ENCODE peak calls at places on chromosomes 2 and 18, in six cellular contexts. One of them, this sample, is unnamed.
A peak's percentile ranks its signal among the peaks of the same experiment; 100 is the strongest.

GRCh38 chr18:54983041-54983686 is 23.9 kb upstream of the CCDC68 start:
- DNase-seq in endothelial cell of umbilical vein: peak; percentile 59
- DNase-seq in NB4: peak; percentile 64
- DNase-seq in GM12878: no peak
- DNase-seq in A549: peak; percentile 31
- DNase-seq in HepG2: peak; percentile 44
- DNase-seq in this sample: peak; percentile 47

GRCh38 chr2:97748397-97748796 is 35.0 kb downstream of the ZAP70 start:
- DNase-seq in endothelial cell of umbilical vein: no peak
- DNase-seq in NB4: peak; percentile 95
- DNase-seq in GM12878: no peak
- DNase-seq in A549: peak; percentile 15
- DNase-seq in HepG2: peak; percentile 67
- DNase-seq in this sample: peak; percentile 67

GRCh38 chr2:15614545-15615309 is 23.1 kb downstream of the DDX1 start:
- DNase-seq in endothelial cell of umbilical vein: no peak
- DNase-seq in NB4: no peak
- DNase-seq in GM12878: no peak
- DNase-seq in A549: no peak
- DNase-seq in HepG2: no peak
- DNase-seq in this sample: no peak

GRCh38 chr2:10709290-10709939 is 12.0 kb upstream of the ATP6V1C2 start:
- DNase-seq in endothelial cell of umbilical vein: peak; percentile 38
- DNase-seq in NB4: no peak
- DNase-seq in GM12878: no peak
- DNase-seq in A549: peak; percentile 47
- DNase-seq in HepG2: peak; percentile 51
- DNase-seq in this sample: peak; percentile 22

GRCh38 chr2:112162341-112162740 is 24.2 kb downstream of the FBLN7 start:
- DNase-seq in endothelial cell of umbilical vein: no peak
- DNase-seq in NB4: no peak
- DNase-seq in GM12878: no peak
- DNase-seq in A549: no peak
- DNase-seq in HepG2: no peak
- DNase-seq in this sample: no peak

GRCh38 chr2:144339048-144339447 is 180.9 kb downstream of the ZEB2 start:
- DNase-seq in endothelial cell of umbilical vein: no peak
- DNase-seq in NB4: no peak
- DNase-seq in GM12878: no peak
- DNase-seq in A549: no peak
- DNase-seq in HepG2: no peak
- DNase-seq in this sample: no peak

GRCh38 chr2:207142461-207142860 is 23.3 kb downstream of the KLF7 start:
- DNase-seq in endothelial cell of umbilical vein: no peak
- DNase-seq in NB4: peak; percentile 82
- DNase-seq in GM12878: no peak
- DNase-seq in A549: no peak
- DNase-seq in HepG2: no peak
- DNase-seq in this sample: no peak

GRCh38 chr2:207149253-207150213 is 16.2 kb downstream of the KLF7 start:
- DNase-seq in endothelial cell of umbilical vein: peak; percentile 44
- DNase-seq in NB4: peak; percentile 34
- DNase-seq in GM12878: no peak
- DNase-seq in A549: no peak
- DNase-seq in HepG2: no peak
- DNase-seq in this sample: no peak

GRCh38 chr2:37802899-37803379 is 122.1 kb upstream of the RMDN2 start:
- DNase-seq in endothelial cell of umbilical vein: peak; percentile 51
- DNase-seq in NB4: no peak
- DNase-seq in GM12878: no peak
- DNase-seq in A549: peak; percentile 71
- DNase-seq in HepG2: no peak
- DNase-seq in this sample: no peak

GRCh38 chr18:70296289-70296688 is 7.4 kb downstream of the SOCS6 start:
- DNase-seq in endothelial cell of umbilical vein: peak; percentile 50
- DNase-seq in NB4: no peak
- DNase-seq in GM12878: no peak
- DNase-seq in A549: peak; percentile 36
- DNase-seq in HepG2: peak; percentile 89
- DNase-seq in this sample: peak; percentile 10

GRCh38 chr2:137287934-137288639 is 522.7 kb downstream of the THSD7B start:
- DNase-seq in endothelial cell of umbilical vein: no peak
- DNase-seq in NB4: no peak
- DNase-seq in GM12878: peak; percentile 30
- DNase-seq in A549: no peak
- DNase-seq in HepG2: no peak
- DNase-seq in this sample: no peak

GRCh38 chr2:208006833-208007232 is 18.5 kb downstream of the PLEKHM3 start:
- DNase-seq in endothelial cell of umbilical vein: no peak
- DNase-seq in NB4: peak; percentile 27
- DNase-seq in GM12878: no peak
- DNase-seq in A549: no peak
- DNase-seq in HepG2: no peak
- DNase-seq in this sample: no peak

GRCh38 chr2:180573951-180574350 is 406.5 kb upstream of the UBE2E3 start:
- DNase-seq in endothelial cell of umbilical vein: no peak
- DNase-seq in NB4: no peak
- DNase-seq in GM12878: no peak
- DNase-seq in A549: no peak
- DNase-seq in HepG2: no peak
- DNase-seq in this sample: no peak

GRCh38 chr2:1990724-1991123 is 246.4 kb upstream of the PXDN start:
- DNase-seq in endothelial cell of umbilical vein: no peak
- DNase-seq in NB4: no peak
- DNase-seq in GM12878: no peak
- DNase-seq in A549: no peak
- DNase-seq in HepG2: no peak
- DNase-seq in this sample: no peak

GRCh38 chr2:180494286-180494685 is 486.1 kb upstream of the UBE2E3 start:
- DNase-seq in endothelial cell of umbilical vein: no peak
- DNase-seq in NB4: no peak
- DNase-seq in GM12878: no peak
- DNase-seq in A549: no peak
- DNase-seq in HepG2: no peak
- DNase-seq in this sample: no peak

GRCh38 chr2:167294031-167294774 is 405.9 kb downstream of the XIRP2 start:
- DNase-seq in endothelial cell of umbilical vein: peak; percentile 5
- DNase-seq in NB4: no peak
- DNase-seq in GM12878: no peak
- DNase-seq in A549: no peak
- DNase-seq in HepG2: no peak
- DNase-seq in this sample: no peak

GRCh38 chr2:156852210-156852609 is 405.3 kb upstream of the GALNT5 start:
- DNase-seq in endothelial cell of umbilical vein: no peak
- DNase-seq in NB4: no peak
- DNase-seq in GM12878: no peak
- DNase-seq in A549: no peak
- DNase-seq in HepG2: no peak
- DNase-seq in this sample: no peak

GRCh38 chr2:177467646-177468045 is 75.1 kb downstream of the AGPS start:
- DNase-seq in endothelial cell of umbilical vein: peak; percentile 53
- DNase-seq in NB4: peak; percentile 11
- DNase-seq in GM12878: no peak
- DNase-seq in A549: no peak
- DNase-seq in HepG2: no peak
- DNase-seq in this sample: no peak

GRCh38 chr2:127664065-127664894 is 11.1 kb downstream of the LIMS2 start:
- DNase-seq in endothelial cell of umbilical vein: peak; percentile 50
- DNase-seq in NB4: no peak
- DNase-seq in GM12878: no peak
- DNase-seq in A549: no peak
- DNase-seq in HepG2: no peak
- DNase-seq in this sample: no peak

GRCh38 chr18:79915161-79916127 is 36.0 kb downstream of the SLC66A2 start:
- DNase-seq in endothelial cell of umbilical vein: no peak
- DNase-seq in NB4: no peak
- DNase-seq in GM12878: no peak
- DNase-seq in A549: no peak
- DNase-seq in HepG2: no peak
- DNase-seq in this sample: no peak

GRCh38 chr2:71748227-71748626 is 294.9 kb downstream of the DYSF start:
- DNase-seq in endothelial cell of umbilical vein: peak; percentile 12
- DNase-seq in NB4: no peak
- DNase-seq in GM12878: no peak
- DNase-seq in A549: no peak
- DNase-seq in HepG2: no peak
- DNase-seq in this sample: peak; percentile 87

GRCh38 chr2:12044857-12045256 is 298.4 kb downstream of the LPIN1 start:
- DNase-seq in endothelial cell of umbilical vein: no peak
- DNase-seq in NB4: peak; percentile 48
- DNase-seq in GM12878: peak; percentile 83
- DNase-seq in A549: no peak
- DNase-seq in HepG2: no peak
- DNase-seq in this sample: no peak

DNA sequence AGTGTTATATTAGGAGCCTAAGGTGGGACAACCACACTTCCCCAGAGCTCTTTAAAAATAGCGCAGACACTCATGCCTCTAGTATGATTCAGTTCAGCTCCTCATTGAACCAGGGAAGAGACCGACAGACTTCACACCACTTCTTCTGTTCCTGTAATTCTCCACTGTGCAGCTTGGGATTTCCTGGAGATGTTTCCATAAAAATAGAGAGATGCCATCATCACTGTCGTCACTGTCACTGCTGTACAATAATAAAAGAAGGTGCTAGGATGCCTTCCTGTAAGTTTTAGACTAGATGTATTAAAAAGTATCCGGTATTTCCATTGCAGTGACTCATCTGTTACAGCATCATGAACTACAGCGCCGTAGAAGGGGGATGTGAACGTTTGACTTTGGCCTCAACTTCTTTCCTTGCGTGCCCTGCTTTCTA is 110.9 kb downstream of the FAM210A start:
- DNase-seq in endothelial cell of umbilical vein: no peak
- DNase-seq in NB4: no peak
- DNase-seq in GM12878: no peak
- DNase-seq in A549: no peak
- DNase-seq in HepG2: no peak
- DNase-seq in this sample: no peak
- TF ChIP-seq MYC in endothelial cell of umbilical vein: no peak
- TF ChIP-seq MYC in NB4: no peak
- TF ChIP-seq MYC in GM12878: no peak
- TF ChIP-seq MYC in A549: no peak
- TF ChIP-seq MYC in HepG2: no peak
- TF ChIP-seq MYC in this sample: no peak

GRCh38 chr2:237130562-237131421 is 45.1 kb downstream of the COPS8 start:
- DNase-seq in endothelial cell of umbilical vein: no peak
- DNase-seq in NB4: no peak
- DNase-seq in GM12878: no peak
- DNase-seq in A549: no peak
- DNase-seq in HepG2: no peak
- DNase-seq in this sample: no peak

GRCh38 chr2:237134321-237134720 is 48.6 kb downstream of the COPS8 start:
- DNase-seq in endothelial cell of umbilical vein: no peak
- DNase-seq in NB4: no peak
- DNase-seq in GM12878: no peak
- DNase-seq in A549: no peak
- DNase-seq in HepG2: no peak
- DNase-seq in this sample: no peak

GRCh38 chr2:237131749-237132148 is 46.1 kb downstream of the COPS8 start:
- DNase-seq in endothelial cell of umbilical vein: no peak
- DNase-seq in NB4: no peak
- DNase-seq in GM12878: no peak
- DNase-seq in A549: no peak
- DNase-seq in HepG2: no peak
- DNase-seq in this sample: no peak

GRCh38 chr2:237134831-237135230 is 49.1 kb downstream of the COPS8 start:
- DNase-seq in endothelial cell of umbilical vein: no peak
- DNase-seq in NB4: no peak
- DNase-seq in GM12878: no peak
- DNase-seq in A549: no peak
- DNase-seq in HepG2: no peak
- DNase-seq in this sample: no peak

DNA sequence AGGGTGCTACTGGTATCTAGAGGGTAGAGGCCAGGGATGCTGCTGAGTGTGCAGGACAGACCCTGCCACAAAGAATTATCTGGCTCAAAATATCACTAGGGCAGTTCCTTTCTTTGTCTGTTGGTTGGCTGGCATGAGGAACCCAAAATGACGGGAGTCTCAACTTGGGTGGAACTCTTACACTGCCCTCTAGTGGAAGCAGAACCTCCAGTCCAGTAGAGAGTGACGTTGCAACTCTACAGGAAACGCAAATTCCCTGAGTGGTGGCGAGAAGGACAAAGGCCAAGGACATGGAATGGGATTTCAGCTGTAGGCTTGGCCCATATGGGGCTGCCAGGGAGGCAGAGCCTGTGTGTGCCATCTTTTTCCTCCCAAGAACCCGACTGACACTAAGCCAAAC is 47.1 kb downstream of the COPS8 start:
- DNase-seq in endothelial cell of umbilical vein: no peak
- DNase-seq in NB4: peak; percentile 44
- DNase-seq in GM12878: no peak
- DNase-seq in A549: peak; percentile 15
- DNase-seq in HepG2: peak; percentile 65
- DNase-seq in this sample: peak; percentile 16
- TF ChIP-seq MYC in endothelial cell of umbilical vein: no peak
- TF ChIP-seq MYC in NB4: no peak
- TF ChIP-seq MYC in GM12878: no peak
- TF ChIP-seq MYC in A549: no peak
- TF ChIP-seq MYC in HepG2: no peak
- TF ChIP-seq MYC in this sample: no peak

DNA sequence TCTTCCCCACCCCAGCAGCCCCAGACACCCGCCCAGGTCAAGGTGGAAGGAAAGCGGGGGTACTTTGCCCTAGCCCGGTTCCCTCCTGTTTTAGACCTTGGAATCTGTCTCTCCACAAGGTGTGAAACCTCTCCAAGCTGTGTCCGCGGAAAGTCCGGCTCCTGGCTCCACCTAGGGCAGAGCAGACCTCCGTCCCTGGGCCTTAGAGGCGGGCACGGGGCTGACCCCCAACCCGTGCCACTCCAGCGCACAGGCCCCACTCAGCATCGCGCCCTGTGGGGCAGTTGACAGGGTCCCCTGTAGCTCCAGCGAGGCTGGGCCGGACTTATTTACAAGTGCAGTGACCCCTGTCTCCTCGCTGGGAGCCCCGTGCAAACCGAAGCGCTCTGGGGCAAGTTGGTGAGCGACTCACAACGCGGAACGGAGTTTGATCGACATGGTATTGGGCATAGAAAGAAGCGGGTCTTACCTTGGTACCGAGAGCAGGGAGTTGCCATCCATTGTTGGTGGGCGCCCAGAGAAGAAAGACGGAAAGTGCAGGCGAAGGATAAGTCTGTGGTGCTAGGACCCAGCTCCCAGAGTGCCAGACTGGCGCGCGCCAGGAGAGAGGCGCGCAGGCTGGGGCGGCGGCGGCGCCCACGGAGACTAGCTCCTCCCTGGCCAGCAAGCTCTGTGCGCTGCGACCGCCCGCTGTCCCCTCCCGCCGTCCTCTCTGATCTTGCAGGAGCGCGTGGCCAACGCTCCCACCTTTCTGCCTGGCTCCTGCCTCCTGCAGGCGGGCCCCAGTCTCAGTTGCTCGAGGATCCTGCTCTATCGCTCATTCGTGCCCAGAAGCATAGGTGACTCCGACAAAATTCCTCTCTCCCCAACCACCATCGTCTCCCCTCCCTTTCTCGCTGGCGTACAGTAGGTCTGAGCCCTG is at the start of gene SPHKAP:
- DNase-seq in endothelial cell of umbilical vein: no peak
- DNase-seq in NB4: no peak
- DNase-seq in GM12878: no peak
- DNase-seq in A549: no peak
- DNase-seq in HepG2: no peak
- DNase-seq in this sample: no peak
- TF ChIP-seq MYC in endothelial cell of umbilical vein: no peak
- TF ChIP-seq MYC in NB4: no peak
- TF ChIP-seq MYC in GM12878: no peak
- TF ChIP-seq MYC in A549: no peak
- TF ChIP-seq MYC in HepG2: no peak
- TF ChIP-seq MYC in this sample: no peak

GRCh38 chr2:142128105-142128504 is 2.7 kb downstream of the LRP1B start:
- DNase-seq in endothelial cell of umbilical vein: no peak
- DNase-seq in NB4: no peak
- DNase-seq in GM12878: no peak
- DNase-seq in A549: no peak
- DNase-seq in HepG2: no peak
- DNase-seq in this sample: no peak
- TF ChIP-seq MYC in endothelial cell of umbilical vein: no peak
- TF ChIP-seq MYC in NB4: no peak
- TF ChIP-seq MYC in GM12878: no peak
- TF ChIP-seq MYC in A549: no peak
- TF ChIP-seq MYC in HepG2: no peak
- TF ChIP-seq MYC in this sample: no peak

This sample was measured in K562.